ENCODE peak calls at places on chromosomes 3 and 15, in six cellular contexts. N, Q, C, E, O and K are unnamed samples.
A peak's percentile ranks its signal among the peaks of the same experiment; 100 is the strongest.

GRCh38 chr3:150327678-150328667 is 80.1 kb upstream of the TSC22D2 start:
- DNase-seq in N (no peak), Q (no peak), C (no peak), E (no peak), O (no peak), K (no peak)

GRCh38 chr3:69180869-69181591 is 58.6 kb upstream of the LMOD3 start:
- DNase-seq in N (no peak), Q (no peak), C (no peak), E (no peak), O (no peak), K (no peak)

GRCh38 chr3:33441322-33441976 is 1.2 kb upstream of the UBP1 start:
- DNase-seq in N (no peak), Q (no peak), C (no peak), E (no peak), O (no peak), K (peak; percentile 43)

GRCh38 chr3:118942651-118943050 is 92.0 kb downstream of the IGSF11 start:
- DNase-seq in N (no peak), Q (no peak), C (no peak), E (no peak), O (no peak), K (peak; percentile 58)

GRCh38 chr3:119930286-119930685 is 148.4 kb downstream of the NR1I2 start:
- DNase-seq in N (no peak), Q (no peak), C (no peak), E (no peak), O (no peak), K (no peak)

GRCh38 chr3:47681016-47681415 is 100.7 kb downstream of the SMARCC1 start:
- DNase-seq in N (no peak), Q (no peak), C (no peak), E (no peak), O (no peak), K (no peak)

GRCh38 chr3:49098429-49098828 is 4.6 kb upstream of the QRICH1 start:
- DNase-seq in N (no peak), Q (no peak), C (peak; percentile 53), E (no peak), O (no peak), K (peak; percentile 21)

GRCh38 chr3:126886217-126886616 is 96.7 kb upstream of the PLXNA1 start:
- DNase-seq in N (no peak), Q (no peak), C (peak; percentile 54), E (no peak), O (no peak), K (no peak)

GRCh38 chr3:46127503-46127902 is 80.6 kb downstream of the CCR1 start:
- DNase-seq in N (no peak), Q (no peak), C (peak; percentile 94), E (no peak), O (no peak), K (no peak)

GRCh38 chr15:82985688-82986441 is at the start of gene RAMAC:
- DNase-seq in N (peak; percentile 75), Q (peak; percentile 86), C (peak; percentile 96), E (peak; percentile 86), O (peak; percentile 89), K (peak; percentile 96)

GRCh38 chr3:129122697-129123055 is 1.1 kb upstream of the RAB43 start:
- DNase-seq in N (no peak), Q (peak; percentile 13), C (peak; percentile 36), E (no peak), O (no peak), K (no peak)

GRCh38 chr15:35487417-35487816 is 58.5 kb downstream of the DPH6 start:
- DNase-seq in N (no peak), Q (no peak), C (no peak), E (no peak), O (no peak), K (no peak)

GRCh38 chr3:17182158-17182557 is 297.4 kb downstream of the PLCL2 start:
- DNase-seq in N (no peak), Q (no peak), C (no peak), E (no peak), O (no peak), K (no peak)